ENCODE peak calls at places on chromosomes 1 and 21, in nine cellular contexts. M is psoas muscle; F is right lobe of liver; Y is CD4-positive, CD25-positive, alpha-beta regulatory T cell; V is K562; X is tibial nerve; G is A549; A is GM23248; B is effector memory CD4-positive, alpha-beta T cell. J is an unnamed sample.

GRCh38 chr1:65997693-65998092 is 205.0 kb downstream of the PDE4B start:
- DNase-seq in M (no peak), F (no peak), Y (no peak), V (no peak), X (no peak), G (no peak), A (no peak), B (no peak), J (no peak)

GRCh38 chr21:39647476-39647875 is 34.7 kb downstream of the B3GALT5 start:
- DNase-seq in M (no peak), F (no peak), Y (no peak), V (no peak), X (no peak), G (no peak), A (no peak), B (no peak), J (no peak)

GRCh38 chr1:15155760-15156743 is 2.5 kb downstream of the TMEM51 start:
- DNase-seq in M (no peak), F (no peak), Y (no peak), V (no peak), X (no peak), G (no peak), A (no peak), B (no peak), J (no peak)

GRCh38 chr1:211557894-211558625 is 20.9 kb downstream of the SLC30A1 start:
- DNase-seq in M (no peak), F (no peak), Y (no peak), V (peak; percentile 51), X (no peak), G (no peak), A (no peak), B (no peak), J (no peak)

GRCh38 chr1:160681067-160681890 is 30.3 kb downstream of the CD48 start:
- DNase-seq in M (peak; percentile 56), F (peak; percentile 54), Y (peak; percentile 85), V (peak; percentile 92), X (no peak), G (peak; percentile 84), A (peak; percentile 43), B (peak; percentile 73), J (peak; percentile 85)

GRCh38 chr1:33684346-33685122 is 179.3 kb upstream of the HMGB4 start:
- DNase-seq in M (no peak), F (no peak), Y (no peak), V (no peak), X (no peak), G (no peak), A (peak; percentile 73), B (no peak), J (no peak)

GRCh38 chr1:183859865-183860264 is 54.9 kb downstream of the RGL1 start:
- DNase-seq in M (no peak), F (no peak), Y (no peak), V (no peak), X (no peak), G (no peak), A (peak; percentile 35), B (no peak), J (no peak)

GRCh38 chr1:54804471-54805132 is 3.5 kb upstream of the TTC22 start:
- DNase-seq in M (no peak), F (peak; percentile 70), Y (no peak), V (no peak), X (no peak), G (no peak), A (peak; percentile 72), B (no peak), J (no peak)

GRCh38 chr21:45104560-45104959 is 30.2 kb downstream of the ADARB1 start:
- DNase-seq in M (no peak), F (peak; percentile 80), Y (no peak), V (no peak), X (no peak), G (no peak), A (peak; percentile 20), B (peak; percentile 10), J (no peak)

GRCh38 chr1:7824701-7825100 is 28.2 kb downstream of the UTS2 start:
- DNase-seq in M (no peak), F (no peak), Y (no peak), V (no peak), X (no peak), G (no peak), A (no peak), B (no peak), J (no peak)

GRCh38 chr1:151144474-151145157 is 1.8 kb downstream of the SEMA6C start:
- DNase-seq in M (no peak), F (no peak), Y (no peak), V (peak; percentile 35), X (no peak), G (no peak), A (peak; percentile 35), B (no peak), J (no peak)

GRCh38 chr1:229117664-229118300 is 153.1 kb upstream of the RAB4A start:
- DNase-seq in M (peak; percentile 43), F (peak; percentile 75), Y (no peak), V (peak; percentile 16), X (no peak), G (peak; percentile 47), A (peak; percentile 64), B (no peak), J (peak; percentile 85)
- H3K27ac ChIP-seq in M (no peak overlapping the region), F (peak overlapping the region; percentile 74), Y (no peak overlapping the region), V (no peak overlapping the region), X (no peak overlapping the region), G (peak overlapping the region; percentile 74), A (no peak overlapping the region), B (no peak overlapping the region), J (peak overlapping the region; percentile 12)

GRCh38 chr1:150009604-150010387 is 730 bp downstream of the OTUD7B start:
- DNase-seq in M (peak; percentile 50), F (peak; percentile 53), Y (peak; percentile 29), V (peak; percentile 73), X (no peak), G (peak; percentile 48), A (peak; percentile 95), B (peak; percentile 4), J (no peak)
- H3K4me3 ChIP-seq in M (peak overlapping the region; percentile 81), F (peak overlapping the region; percentile 74), Y (peak overlapping the region; percentile 93), V (peak overlapping the region; percentile 81), X (peak overlapping the region; percentile 86), G (peak overlapping the region; percentile 59), A (peak overlapping the region; percentile 100), B (peak overlapping the region; percentile 96), J (peak overlapping the region; percentile 84)

DNA sequence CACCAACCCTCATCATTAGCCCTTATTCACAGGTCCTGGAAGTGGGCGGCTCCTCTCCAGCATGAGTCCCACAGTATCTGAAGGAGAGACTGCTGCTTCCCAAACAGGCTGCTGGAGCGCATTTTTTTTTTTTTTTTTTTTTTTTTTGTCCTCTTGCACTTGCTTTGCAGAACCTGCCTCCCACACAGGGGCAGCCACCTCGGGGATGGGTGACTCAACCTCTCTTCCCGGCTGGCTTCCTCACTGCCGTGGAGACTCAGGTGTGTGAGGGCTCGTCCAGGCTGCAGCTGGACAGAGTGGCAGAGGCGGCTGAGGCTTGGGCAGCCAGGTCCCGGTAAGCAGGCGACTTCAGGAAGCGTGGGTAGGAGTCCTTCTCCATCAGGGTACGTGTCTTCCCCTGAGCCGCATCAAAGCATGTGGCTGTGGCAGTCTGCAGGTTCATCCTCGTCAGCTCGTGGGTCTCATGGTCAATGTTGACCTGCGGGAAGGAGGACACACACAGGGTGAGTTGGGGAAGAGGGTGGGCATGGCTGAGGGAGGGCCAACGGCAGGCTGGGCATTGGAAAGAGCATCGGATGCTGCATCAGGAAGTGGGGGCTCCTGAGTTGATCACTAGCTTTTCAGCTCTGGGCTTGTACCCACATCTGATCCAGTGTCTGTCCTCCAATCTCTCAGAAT is 4.0 kb downstream of the RGS16 start:
- DNase-seq in M (no peak), F (no peak), Y (no peak), V (no peak), X (no peak), G (no peak), A (no peak), B (no peak), J (no peak)
- H3K27ac ChIP-seq in M (no peak overlapping the region), F (no peak overlapping the region), Y (no peak overlapping the region), V (no peak overlapping the region), X (no peak overlapping the region), G (no peak overlapping the region), A (no peak overlapping the region), B (no peak overlapping the region), J (no peak overlapping the region)

GRCh38 chr1:86775395-86775794 is 71.0 kb downstream of the SH3GLB1 start:
- DNase-seq in M (no peak), F (no peak), Y (no peak), V (peak; percentile 79), X (no peak), G (no peak), A (no peak), B (no peak), J (no peak)

GRCh38 chr1:86778510-86779218 is 74.3 kb downstream of the SH3GLB1 start:
- DNase-seq in M (no peak), F (no peak), Y (no peak), V (peak; percentile 42), X (no peak), G (no peak), A (peak; percentile 33), B (no peak), J (no peak)

GRCh38 chr1:86773331-86774288 is 69.2 kb downstream of the SH3GLB1 start:
- DNase-seq in M (no peak), F (no peak), Y (no peak), V (no peak), X (no peak), G (no peak), A (peak; percentile 31), B (no peak), J (no peak)

GRCh38 chr1:86776108-86776507 is 71.7 kb downstream of the SH3GLB1 start:
- DNase-seq in M (no peak), F (no peak), Y (no peak), V (no peak), X (no peak), G (no peak), A (no peak), B (no peak), J (no peak)

GRCh38 chr1:86774305-86775304 is 70.2 kb downstream of the SH3GLB1 start:
- DNase-seq in M (peak; percentile 71), F (peak; percentile 56), Y (no peak), V (peak; percentile 87), X (peak; percentile 15), G (peak; percentile 71), A (peak; percentile 76), B (no peak), J (peak; percentile 73)
- H3K4me3 ChIP-seq in M (peak overlapping the region; percentile 41), F (no peak overlapping the region), Y (no peak overlapping the region), V (no peak overlapping the region), X (no peak overlapping the region), G (peak overlapping the region; percentile 26), A (peak overlapping the region; percentile 43), B (no peak overlapping the region), J (no peak overlapping the region)

J was measured in lower lobe of right lung.